ENCODE peak calls at places on chromosomes 7 and 10, in eight cellular contexts. V is stomach, W is activated B cell treated with CpG ODN at 0.5 μM for 24 hours, H is B cell, E is GM13977, X is progenitor cell of endocrine pancreas, T is H1, S is WTC11. A is an unnamed sample.

GRCh38 chr7:151063212-151063561 is 3.8 kb downstream of the SLC4A2 start:
- DNase-seq in V (no peak), W (no peak), H (no peak), E (no peak), X (no peak), T (no peak), S (peak), A (no peak)

GRCh38 chr10:95121904-95122303 is 52.6 kb upstream of the CYP2C8 start:
- DNase-seq in V (no peak), W (no peak), H (no peak), E (no peak), X (no peak), T (no peak), S (no peak), A (no peak)

GRCh38 chr7:64733550-64734240 is 60.5 kb upstream of the ZNF138 start:
- DNase-seq in V (no peak), W (no peak), H (no peak), E (no peak), X (no peak), T (no peak), S (no peak), A (no peak)

GRCh38 chr10:24771943-24772747 is 48.5 kb upstream of the ARHGAP21 start:
- DNase-seq in V (no peak), W (no peak), H (no peak), E (no peak), X (no peak), T (no peak), S (no peak), A (no peak)

GRCh38 chr7:106092204-106092603 is 19.9 kb downstream of the SYPL1 start:
- DNase-seq in V (no peak), W (no peak), H (no peak), E (no peak), X (no peak), T (no peak), S (no peak), A (no peak)

GRCh38 chr7:115271332-115272235 is 349.7 kb downstream of the MDFIC start:
- DNase-seq in V (no peak), W (no peak), H (no peak), E (no peak), X (no peak), T (no peak), S (no peak), A (no peak)

GRCh38 chr7:33853361-33854062 is 51.8 kb upstream of the BMPER start:
- DNase-seq in V (no peak), W (no peak), H (no peak), E (no peak), X (no peak), T (no peak), S (no peak), A (no peak)

GRCh38 chr7:29957921-29958320 is 31.7 kb downstream of the SCRN1 start:
- DNase-seq in V (no peak), W (no peak), H (no peak), E (no peak), X (no peak), T (no peak), S (no peak), A (no peak)

GRCh38 chr10:132355297-132355696 is 23.3 kb downstream of the LRRC27 start:
- DNase-seq in V (no peak), W (no peak), H (peak), E (no peak), X (no peak), T (no peak), S (no peak), A (no peak)

GRCh38 chr10:18437486-18437885 is 213.9 kb downstream of the NSUN6 start:
- DNase-seq in V (no peak), W (no peak), H (no peak), E (no peak), X (no peak), T (no peak), S (no peak), A (no peak)

GRCh38 chr7:70455925-70456324 is 676.0 kb upstream of the GALNT17 start:
- DNase-seq in V (no peak), W (no peak), H (no peak), E (no peak), X (no peak), T (no peak), S (no peak), A (no peak)

GRCh38 chr10:131013281-131013680 is 298.2 kb downstream of the TCERG1L start:
- DNase-seq in V (no peak), W (no peak), H (no peak), E (no peak), X (no peak), T (no peak), S (no peak), A (no peak)
- TF ChIP-seq CTCF in V (no peak), W (no peak), H (no peak), E (no peak), X (no peak), T (no peak), S (no peak), A (no peak)

GRCh38 chr7:100077205-100077604 is 4.3 kb downstream of the ZNF3 start:
- DNase-seq in V (no peak), W (no peak), H (no peak), E (no peak), X (no peak), T (no peak), S (no peak), A (no peak)

GRCh38 chr7:100081535-100082102 is at the start of gene ZNF3:
- DNase-seq in V (peak), W (peak), H (peak), E (peak), X (peak), T (peak), S (peak), A (peak)

GRCh38 chr7:100082978-100083377 is 1.5 kb upstream of the ZNF3 start:
- DNase-seq in V (no peak), W (no peak), H (no peak), E (no peak), X (no peak), T (no peak), S (no peak), A (no peak)

GRCh38 chr7:100079024-100079560 is 2.4 kb downstream of the ZNF3 start:
- DNase-seq in V (no peak), W (no peak), H (no peak), E (no peak), X (no peak), T (no peak), S (no peak), A (no peak)

GRCh38 chr7:100080895-100081534 is 508 bp downstream of the ZNF3 start:
- DNase-seq in V (no peak), W (no peak), H (no peak), E (no peak), X (no peak), T (no peak), S (no peak), A (no peak)
- TF ChIP-seq CTCF in V (no peak), W (no peak), H (no peak), E (no peak), X (no peak), T (no peak), S (no peak), A (no peak)

DNA sequence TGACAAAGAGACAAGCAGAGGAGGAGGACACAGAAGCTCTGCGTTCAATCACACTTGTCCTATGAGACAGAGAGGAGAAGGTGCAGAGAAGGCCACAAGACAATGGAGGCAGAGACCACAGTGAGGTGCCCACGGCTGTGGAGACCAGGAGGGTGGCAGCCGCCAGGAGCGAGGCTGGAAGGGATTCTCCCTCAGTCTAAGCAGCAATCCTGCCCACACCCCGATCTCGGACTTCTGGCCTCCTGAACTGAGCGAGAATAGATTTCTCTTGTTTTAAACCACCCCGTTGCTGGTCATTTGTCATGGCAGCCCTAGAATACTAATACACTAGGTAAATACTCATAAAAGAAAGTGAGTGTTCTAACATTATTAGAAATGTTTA is 92.1 kb downstream of the CYTH3 start:
- DNase-seq in V (no peak), W (no peak), H (no peak), E (no peak), X (no peak), T (no peak), S (no peak), A (no peak)
- TF ChIP-seq CTCF in V (no peak), W (no peak), H (no peak), E (no peak), X (no peak), T (no peak), S (no peak), A (no peak)

DNA sequence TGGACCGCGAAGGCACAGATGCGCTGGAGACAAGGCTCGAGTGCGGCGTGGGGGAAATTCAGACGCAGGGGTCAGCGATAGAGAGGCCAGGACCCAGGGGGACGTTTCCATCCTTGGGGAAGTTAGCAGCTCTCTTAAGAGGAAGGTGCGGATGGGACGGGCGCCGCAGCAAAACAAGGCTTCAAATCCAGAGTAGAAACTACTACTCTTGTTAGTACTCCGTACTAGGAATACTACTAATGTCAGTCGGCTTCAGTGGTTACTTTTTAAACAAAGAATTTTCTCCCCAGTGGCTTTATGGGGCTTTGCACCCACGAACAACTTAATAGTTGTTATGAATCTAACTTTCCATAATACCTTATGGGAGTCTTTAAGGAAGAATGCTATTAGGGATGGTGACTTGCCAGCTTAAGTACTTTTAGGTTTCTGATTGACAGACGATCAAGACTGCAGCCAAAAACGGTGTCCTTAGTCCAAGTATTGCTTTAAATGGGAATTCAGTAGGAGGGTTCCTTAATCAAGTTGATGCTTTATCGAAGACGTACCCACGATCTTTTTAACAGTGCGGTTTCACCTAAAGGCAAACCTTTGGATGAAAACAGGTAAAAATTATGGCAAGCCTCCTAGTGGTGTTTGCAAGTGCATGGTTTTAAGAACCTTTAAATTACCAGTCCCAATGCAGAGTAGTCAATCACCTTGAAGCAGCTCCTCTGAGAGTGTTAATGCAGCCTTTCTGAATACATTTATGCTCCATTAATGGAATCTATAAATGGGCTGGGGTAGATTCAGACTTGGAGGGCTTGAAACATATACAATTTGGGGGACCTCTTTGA is 868 bp upstream of the IDE start:
- DNase-seq in V (no peak), W (no peak), H (no peak), E (peak), X (no peak), T (no peak), S (no peak), A (peak)
- TF ChIP-seq CTCF in V (no peak), W (no peak), H (peak), E (peak), X (peak), T (peak), S (peak), A (peak)

GRCh38 chr7:51455948-51456347 is 139.3 kb upstream of the COBL start:
- DNase-seq in V (no peak), W (no peak), H (no peak), E (no peak), X (no peak), T (no peak), S (peak), A (no peak)

GRCh38 chr7:51455513-51455912 is 138.9 kb upstream of the COBL start:
- DNase-seq in V (no peak), W (no peak), H (no peak), E (no peak), X (no peak), T (no peak), S (no peak), A (no peak)

GRCh38 chr7:51457079-51457478 is 140.5 kb upstream of the COBL start:
- DNase-seq in V (no peak), W (no peak), H (no peak), E (no peak), X (no peak), T (no peak), S (no peak), A (no peak)

GRCh38 chr7:51456471-51457060 is 140.0 kb upstream of the COBL start:
- DNase-seq in V (no peak), W (no peak), H (no peak), E (no peak), X (no peak), T (no peak), S (no peak), A (no peak)

DNA sequence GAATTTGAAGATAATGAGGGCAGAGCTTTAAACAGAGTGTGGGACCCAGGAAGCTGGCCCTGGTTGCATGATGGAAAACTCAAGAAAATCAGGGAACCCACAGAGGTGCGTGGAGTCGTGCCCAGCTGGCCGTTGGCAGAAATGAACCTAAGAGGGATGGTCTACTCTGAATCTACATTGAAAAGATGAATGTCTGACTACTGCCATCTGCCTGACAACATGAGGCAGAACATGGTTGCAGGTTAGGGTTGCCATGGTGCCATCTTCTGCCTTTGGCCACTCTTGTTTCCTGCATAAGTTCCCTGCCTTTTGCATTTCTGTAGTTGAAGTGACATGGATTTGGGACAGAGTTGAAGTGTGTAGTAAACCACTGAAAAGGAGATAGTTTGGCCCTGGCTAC is 138.5 kb upstream of the COBL start:
- DNase-seq in V (no peak), W (no peak), H (no peak), E (no peak), X (no peak), T (no peak), S (no peak), A (no peak)
- TF ChIP-seq CTCF in V (no peak), W (no peak), H (no peak), E (no peak), X (no peak), T (peak), S (no peak), A (no peak)

A was measured in GM13976.